ENCODE peak calls at places on chromosome 17, in eight cellular contexts. One of them, this sample, is unnamed.

GRCh38 chr17:37833237-37833859 is 88.5 kb upstream of the HNF1B start:
- DNase-seq in B cell: no peak
- DNase-seq in uterus: no peak
- DNase-seq in D721Med: no peak
- DNase-seq in transverse colon: peak
- DNase-seq in lower lobe of right lung: no peak
- DNase-seq in mucosa of descending colon: no peak
- DNase-seq in body of pancreas: no peak
- DNase-seq in this sample: no peak

GRCh38 chr17:73623247-73623646 is 21.0 kb downstream of the SDK2 start:
- DNase-seq in mucosa of descending colon: no peak
- DNase-seq in body of pancreas: no peak
- DNase-seq in uterus: no peak
- DNase-seq in lower lobe of right lung: no peak
- DNase-seq in D721Med: no peak
- DNase-seq in transverse colon: no peak
- DNase-seq in B cell: no peak
- DNase-seq in this sample: no peak

GRCh38 chr17:62856594-62856993 is 48.5 kb upstream of the MARCHF10 start:
- DNase-seq in transverse colon: no peak
- DNase-seq in B cell: no peak
- DNase-seq in uterus: no peak
- DNase-seq in body of pancreas: no peak
- DNase-seq in lower lobe of right lung: no peak
- DNase-seq in D721Med: no peak
- DNase-seq in mucosa of descending colon: no peak
- DNase-seq in this sample: no peak

GRCh38 chr17:35022536-35023063 is 40.9 kb downstream of the RFFL start:
- DNase-seq in uterus: peak
- DNase-seq in mucosa of descending colon: peak
- DNase-seq in D721Med: no peak
- DNase-seq in transverse colon: peak
- DNase-seq in body of pancreas: peak
- DNase-seq in B cell: peak
- DNase-seq in lower lobe of right lung: peak
- DNase-seq in this sample: peak

GRCh38 chr17:39726617-39727016 is 3.7 kb downstream of the MIEN1 start:
- DNase-seq in mucosa of descending colon: no peak
- DNase-seq in uterus: no peak
- DNase-seq in lower lobe of right lung: no peak
- DNase-seq in body of pancreas: no peak
- DNase-seq in transverse colon: no peak
- DNase-seq in B cell: no peak
- DNase-seq in D721Med: no peak
- DNase-seq in this sample: no peak

GRCh38 chr17:18041776-18042175 is 2.6 kb downstream of the GID4 start:
- DNase-seq in D721Med: no peak
- DNase-seq in mucosa of descending colon: no peak
- DNase-seq in B cell: no peak
- DNase-seq in lower lobe of right lung: no peak
- DNase-seq in body of pancreas: no peak
- DNase-seq in uterus: no peak
- DNase-seq in transverse colon: no peak
- DNase-seq in this sample: peak

GRCh38 chr17:63646492-63646815 is 24.2 kb downstream of the MAP3K3 start:
- DNase-seq in transverse colon: no peak
- DNase-seq in D721Med: no peak
- DNase-seq in B cell: peak
- DNase-seq in lower lobe of right lung: no peak
- DNase-seq in uterus: no peak
- DNase-seq in body of pancreas: no peak
- DNase-seq in mucosa of descending colon: no peak
- DNase-seq in this sample: no peak

GRCh38 chr17:181213-182163 is at the start of gene DOC2B:
- DNase-seq in lower lobe of right lung: peak
- DNase-seq in uterus: no peak
- DNase-seq in transverse colon: peak
- DNase-seq in body of pancreas: peak
- DNase-seq in D721Med: peak
- DNase-seq in B cell: peak
- DNase-seq in mucosa of descending colon: peak
- DNase-seq in this sample: no peak

GRCh38 chr17:40315678-40316570 is 6.9 kb downstream of the RARA start:
- DNase-seq in lower lobe of right lung: no peak
- DNase-seq in B cell: no peak
- DNase-seq in transverse colon: no peak
- DNase-seq in D721Med: no peak
- DNase-seq in mucosa of descending colon: no peak
- DNase-seq in body of pancreas: no peak
- DNase-seq in uterus: peak
- DNase-seq in this sample: no peak

GRCh38 chr17:63516910-63517824 is 6.0 kb upstream of the KCNH6 start:
- DNase-seq in lower lobe of right lung: no peak
- DNase-seq in transverse colon: no peak
- DNase-seq in B cell: no peak
- DNase-seq in body of pancreas: no peak
- DNase-seq in uterus: no peak
- DNase-seq in mucosa of descending colon: no peak
- DNase-seq in D721Med: no peak
- DNase-seq in this sample: no peak

GRCh38 chr17:57667461-57667923 is 77.6 kb downstream of the CCDC182 start:
- DNase-seq in B cell: no peak
- DNase-seq in body of pancreas: no peak
- DNase-seq in D721Med: no peak
- DNase-seq in mucosa of descending colon: no peak
- DNase-seq in transverse colon: no peak
- DNase-seq in lower lobe of right lung: no peak
- DNase-seq in uterus: no peak
- DNase-seq in this sample: no peak

GRCh38 chr17:47204722-47205418 is 4.3 kb upstream of the MYL4 start:
- DNase-seq in transverse colon: no peak
- DNase-seq in D721Med: no peak
- DNase-seq in body of pancreas: peak
- DNase-seq in B cell: peak
- DNase-seq in uterus: no peak
- DNase-seq in lower lobe of right lung: no peak
- DNase-seq in mucosa of descending colon: peak
- DNase-seq in this sample: no peak

GRCh38 chr17:48179071-48179945 is 71.7 kb downstream of the SNX11 start:
- DNase-seq in D721Med: no peak
- DNase-seq in lower lobe of right lung: no peak
- DNase-seq in B cell: no peak
- DNase-seq in body of pancreas: no peak
- DNase-seq in mucosa of descending colon: no peak
- DNase-seq in uterus: no peak
- DNase-seq in transverse colon: no peak
- DNase-seq in this sample: no peak

GRCh38 chr17:45081046-45081703 is 20.1 kb downstream of the NMT1 start:
- DNase-seq in transverse colon: no peak
- DNase-seq in body of pancreas: no peak
- DNase-seq in uterus: no peak
- DNase-seq in mucosa of descending colon: no peak
- DNase-seq in B cell: no peak
- DNase-seq in lower lobe of right lung: no peak
- DNase-seq in D721Med: no peak
- DNase-seq in this sample: no peak

GRCh38 chr17:50206604-50207293 is 5.3 kb upstream of the COL1A1 start:
- DNase-seq in mucosa of descending colon: peak
- DNase-seq in D721Med: no peak
- DNase-seq in uterus: peak
- DNase-seq in transverse colon: peak
- DNase-seq in lower lobe of right lung: no peak
- DNase-seq in B cell: peak
- DNase-seq in body of pancreas: no peak
- DNase-seq in this sample: no peak

DNA sequence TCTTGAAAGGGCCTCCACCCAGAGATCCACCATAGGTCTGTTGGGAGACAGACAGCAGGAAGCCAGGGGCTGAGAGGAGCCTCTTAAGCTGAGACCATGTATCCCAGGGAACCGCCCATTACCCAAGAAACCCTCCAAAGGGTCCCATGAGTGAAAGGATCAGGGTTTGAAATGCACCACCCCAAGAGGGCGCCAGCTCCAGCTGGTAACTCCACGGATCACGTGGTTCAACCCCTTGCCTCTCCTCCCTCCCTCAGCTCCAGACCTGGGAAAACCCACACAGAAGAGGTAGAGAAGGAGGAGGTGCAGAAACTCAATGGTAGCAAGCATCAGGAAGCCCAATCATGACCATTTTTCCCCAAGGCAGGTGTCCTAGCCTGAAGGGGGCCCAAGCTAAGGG is 148.7 kb downstream of the AIPL1 start:
- DNase-seq in uterus: no peak
- DNase-seq in D721Med: no peak
- DNase-seq in body of pancreas: no peak
- DNase-seq in mucosa of descending colon: no peak
- DNase-seq in lower lobe of right lung: no peak
- DNase-seq in transverse colon: no peak
- DNase-seq in B cell: no peak
- DNase-seq in this sample: no peak
- TF ChIP-seq CTCF in uterus: no peak
- TF ChIP-seq CTCF in D721Med: no peak
- TF ChIP-seq CTCF in body of pancreas: no peak
- TF ChIP-seq CTCF in mucosa of descending colon: no peak
- TF ChIP-seq CTCF in lower lobe of right lung: no peak
- TF ChIP-seq CTCF in transverse colon: no peak
- TF ChIP-seq CTCF in B cell: no peak
- TF ChIP-seq CTCF in this sample: no peak

DNA sequence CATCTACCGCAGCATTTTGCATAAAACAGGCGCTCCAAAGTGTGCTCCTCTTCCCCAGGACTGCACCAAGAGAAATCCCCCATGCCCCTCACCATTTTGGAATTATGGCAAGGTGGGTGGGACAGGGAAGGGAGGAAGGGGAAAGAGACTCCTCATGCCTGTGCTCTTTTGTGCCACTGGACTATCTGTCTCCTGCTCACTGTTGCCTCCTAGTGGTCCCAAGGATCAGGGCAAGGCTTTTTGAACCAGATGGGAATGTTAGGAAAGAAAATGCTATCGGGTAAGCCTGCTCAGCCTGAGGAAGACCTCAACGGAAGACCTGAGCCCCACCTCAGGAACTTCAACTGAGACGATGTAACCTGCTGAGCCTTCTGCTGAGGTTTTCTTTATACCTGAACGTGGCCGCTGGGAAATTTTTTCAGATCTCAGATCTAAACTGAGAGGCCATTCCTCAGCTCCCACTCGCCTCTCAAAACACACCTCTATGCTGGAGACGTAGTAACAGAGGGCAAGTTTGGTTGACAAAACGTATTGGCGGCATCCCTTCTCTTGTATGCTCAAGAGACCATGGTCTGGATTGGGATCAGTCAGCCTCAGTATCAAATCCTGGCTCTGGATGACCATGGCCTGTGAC is 58.3 kb downstream of the SPACA3 start:
- DNase-seq in uterus: peak
- DNase-seq in lower lobe of right lung: no peak
- DNase-seq in B cell: peak
- DNase-seq in body of pancreas: peak
- DNase-seq in transverse colon: peak
- DNase-seq in D721Med: no peak
- DNase-seq in mucosa of descending colon: peak
- DNase-seq in this sample: no peak
- TF ChIP-seq CTCF in uterus: peak
- TF ChIP-seq CTCF in lower lobe of right lung: peak
- TF ChIP-seq CTCF in B cell: peak
- TF ChIP-seq CTCF in body of pancreas: peak
- TF ChIP-seq CTCF in transverse colon: peak
- TF ChIP-seq CTCF in D721Med: peak
- TF ChIP-seq CTCF in mucosa of descending colon: peak
- TF ChIP-seq CTCF in this sample: peak

DNA sequence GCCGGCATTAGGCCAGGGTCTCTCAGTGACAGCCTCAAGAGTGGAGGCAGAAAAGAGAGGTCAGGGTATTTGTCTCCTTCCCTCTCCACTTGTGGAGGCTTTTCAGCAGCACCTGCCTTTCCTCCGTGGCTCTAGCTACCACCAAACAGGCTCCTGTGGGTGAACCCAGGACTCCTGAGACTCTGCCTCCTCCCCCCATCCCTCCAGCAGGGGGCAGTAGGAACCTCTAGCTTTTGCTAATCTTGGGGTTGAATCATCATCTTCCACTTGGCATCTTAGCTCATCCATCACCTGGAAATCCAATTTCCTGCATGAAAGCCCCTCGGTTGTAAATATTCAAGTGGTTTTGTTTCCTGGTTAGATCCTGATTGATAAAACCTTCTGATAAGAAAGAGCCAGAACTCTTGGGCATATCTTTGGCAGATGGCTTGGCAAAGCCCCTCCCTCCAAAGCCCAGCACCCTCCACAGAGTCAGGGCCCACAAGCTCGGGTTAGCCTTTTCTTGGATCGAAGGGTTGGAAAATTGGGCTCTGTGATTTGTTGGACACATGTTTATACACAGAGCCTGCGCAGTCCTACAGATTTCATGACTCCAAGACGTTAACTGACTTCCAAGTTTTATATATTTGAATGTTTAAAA is 322.1 kb downstream of the MAP2K4 start:
- DNase-seq in mucosa of descending colon: peak
- DNase-seq in D721Med: no peak
- DNase-seq in body of pancreas: no peak
- DNase-seq in B cell: no peak
- DNase-seq in transverse colon: peak
- DNase-seq in lower lobe of right lung: no peak
- DNase-seq in uterus: peak
- DNase-seq in this sample: no peak
- TF ChIP-seq CTCF in mucosa of descending colon: no peak
- TF ChIP-seq CTCF in D721Med: peak
- TF ChIP-seq CTCF in body of pancreas: peak
- TF ChIP-seq CTCF in B cell: peak
- TF ChIP-seq CTCF in transverse colon: peak
- TF ChIP-seq CTCF in lower lobe of right lung: peak
- TF ChIP-seq CTCF in uterus: peak
- TF ChIP-seq CTCF in this sample: no peak

GRCh38 chr17:5950871-5951270 is 119.3 kb upstream of the WSCD1 start:
- DNase-seq in uterus: no peak
- DNase-seq in mucosa of descending colon: no peak
- DNase-seq in D721Med: no peak
- DNase-seq in body of pancreas: no peak
- DNase-seq in transverse colon: no peak
- DNase-seq in B cell: no peak
- DNase-seq in lower lobe of right lung: no peak
- DNase-seq in this sample: no peak

GRCh38 chr17:5951912-5952311 is 118.3 kb upstream of the WSCD1 start:
- DNase-seq in lower lobe of right lung: no peak
- DNase-seq in D721Med: no peak
- DNase-seq in body of pancreas: no peak
- DNase-seq in uterus: no peak
- DNase-seq in mucosa of descending colon: peak
- DNase-seq in transverse colon: no peak
- DNase-seq in B cell: no peak
- DNase-seq in this sample: no peak

GRCh38 chr17:5958850-5959249 is 111.3 kb upstream of the WSCD1 start:
- DNase-seq in D721Med: no peak
- DNase-seq in mucosa of descending colon: no peak
- DNase-seq in B cell: no peak
- DNase-seq in uterus: no peak
- DNase-seq in transverse colon: no peak
- DNase-seq in lower lobe of right lung: no peak
- DNase-seq in body of pancreas: no peak
- DNase-seq in this sample: no peak

DNA sequence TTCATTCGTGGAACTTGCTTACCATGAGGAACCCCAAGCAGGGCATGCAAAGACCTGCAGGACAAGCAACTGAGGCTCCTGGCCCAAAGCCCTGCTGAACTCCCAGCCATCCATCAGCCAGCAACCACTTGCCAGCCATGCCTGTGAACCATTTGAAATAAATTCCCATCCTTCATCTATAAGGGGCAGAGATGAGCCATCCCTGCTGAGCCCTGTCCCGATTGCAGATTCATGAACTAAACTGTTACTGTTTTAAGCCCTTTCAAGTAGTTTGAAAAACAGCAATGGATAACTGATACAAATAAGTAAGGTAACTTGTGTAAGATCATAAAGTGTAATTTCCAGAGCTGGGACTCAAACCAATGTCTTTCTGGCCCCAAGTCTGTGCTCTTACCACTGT is 114.4 kb upstream of the WSCD1 start:
- DNase-seq in uterus: no peak
- DNase-seq in mucosa of descending colon: no peak
- DNase-seq in B cell: no peak
- DNase-seq in lower lobe of right lung: no peak
- DNase-seq in transverse colon: no peak
- DNase-seq in D721Med: no peak
- DNase-seq in body of pancreas: no peak
- DNase-seq in this sample: no peak
- TF ChIP-seq CTCF in uterus: no peak
- TF ChIP-seq CTCF in mucosa of descending colon: no peak
- TF ChIP-seq CTCF in B cell: no peak
- TF ChIP-seq CTCF in lower lobe of right lung: no peak
- TF ChIP-seq CTCF in transverse colon: no peak
- TF ChIP-seq CTCF in D721Med: no peak
- TF ChIP-seq CTCF in body of pancreas: no peak
- TF ChIP-seq CTCF in this sample: no peak